ENCODE peak calls at places on chromosomes 1 and 21, in four cellular contexts. C, V, A and W are unnamed samples. For H3K79me1, the result is how much of the 10 kb centered on the place peaks cover.

GRCh38 chr1:196078691-196079090 is 529.5 kb downstream of the KCNT2 start:
- DNase-seq in C (no peak), V (peak), A (no peak), W (no peak)

GRCh38 chr1:107262472-107263286 is 121.8 kb downstream of the NTNG1 start:
- DNase-seq in C (no peak), V (no peak), A (no peak), W (no peak)

GRCh38 chr1:64598100-64598571 is 128.2 kb downstream of the CACHD1 start:
- DNase-seq in C (no peak), V (peak), A (no peak), W (peak)

GRCh38 chr1:41623736-41624135 is 139.3 kb upstream of the EDN2 start:
- DNase-seq in C (peak), V (no peak), A (no peak), W (no peak)

GRCh38 chr1:162357681-162358266 is 18.9 kb downstream of the SPATA46 start:
- DNase-seq in C (peak), V (peak), A (no peak), W (peak)

GRCh38 chr1:235635938-235636663 is 13.5 kb downstream of the GNG4 start:
- DNase-seq in C (no peak), V (no peak), A (no peak), W (no peak)

GRCh38 chr1:74733616-74734484 is 898 bp downstream of the TYW3 start:
- DNase-seq in C (no peak), V (peak), A (no peak), W (peak)

GRCh38 chr1:216221260-216221700 is 202.0 kb downstream of the USH2A start:
- DNase-seq in C (peak), V (peak), A (peak), W (peak)

GRCh38 chr21:38272215-38272614 is 15.4 kb downstream of the KCNJ15 start:
- DNase-seq in C (no peak), V (no peak), A (no peak), W (no peak)

GRCh38 chr1:33928256-33928655 is 64.4 kb downstream of the HMGB4 start:
- DNase-seq in C (no peak), V (peak), A (no peak), W (no peak)

GRCh38 chr1:227947678-227948492 is at the start of gene WNT9A:
- DNase-seq in C (no peak), V (peak), A (no peak), W (peak)

GRCh38 chr1:180911640-180912161 is 996 bp upstream of the KIAA1614 start:
- DNase-seq in C (peak), V (peak), A (no peak), W (peak)

GRCh38 chr1:17134724-17135123 is 15.5 kb upstream of the PADI2 start:
- DNase-seq in C (no peak), V (no peak), A (no peak), W (no peak)

GRCh38 chr21:42858957-42859890 is 20.1 kb downstream of the WDR4 start:
- DNase-seq in C (no peak), V (no peak), A (no peak), W (no peak)
- H3K79me1 ChIP-seq in C (under half), V (under half), A (under half), W (under half)

GRCh38 chr1:2255047-2255419 is 26.9 kb downstream of the SKI start:
- DNase-seq in C (no peak), V (no peak), A (no peak), W (no peak)
- H4K5ac ChIP-seq in C (peak), V (no peak), A (no peak), W (no peak)

GRCh38 chr1:31627930-31628421 is 10.5 kb downstream of the HCRTR1 start:
- DNase-seq in C (no peak), V (no peak), A (no peak), W (no peak)
- H3K79me1 ChIP-seq in C (under half), V (under half), A (under half), W (under half)

GRCh38 chr1:57889686-57890360 is 466.0 kb upstream of the DAB1 start:
- DNase-seq in C (no peak), V (no peak), A (no peak), W (no peak)
- H4K5ac ChIP-seq in C (no peak), V (no peak), A (no peak), W (no peak)

DNA sequence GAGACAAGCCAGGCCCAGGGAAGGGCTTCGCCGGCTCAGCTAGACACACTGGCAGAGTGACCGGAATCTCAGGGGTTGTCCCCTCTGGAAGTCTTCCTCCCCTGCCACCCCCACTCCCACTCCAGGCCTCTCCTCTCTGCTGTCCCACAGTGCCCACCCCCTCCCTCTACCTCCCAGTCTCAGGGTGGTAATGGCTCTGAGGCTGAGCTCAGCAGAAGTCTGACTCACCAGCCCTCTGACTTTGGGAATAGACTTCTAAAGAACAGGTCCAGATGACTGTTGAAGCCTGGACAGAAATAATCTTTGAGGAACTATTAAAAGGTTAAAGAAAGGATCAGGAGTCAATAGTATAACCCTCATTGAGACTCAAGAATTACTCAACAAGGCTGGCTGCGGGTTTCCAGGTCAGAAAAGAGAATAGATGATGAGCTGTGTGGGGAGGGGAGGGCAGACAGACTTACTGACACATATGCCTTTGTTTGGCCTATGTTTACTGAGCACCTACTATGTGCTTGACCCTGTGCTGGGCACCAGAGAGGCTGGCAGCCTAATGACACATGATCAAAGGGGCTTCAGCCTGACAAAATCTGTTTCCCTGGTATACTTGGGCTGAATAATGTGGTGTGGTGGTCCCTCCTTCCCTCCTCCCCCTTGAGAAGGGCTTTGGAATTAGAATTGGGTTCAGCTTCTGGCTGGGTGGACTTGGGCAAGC is 8.2 kb downstream of the HCRTR1 start:
- DNase-seq in C (no peak), V (peak), A (no peak), W (no peak)
- H3K79me1 ChIP-seq in C (under half), V (under half), A (under half), W (under half)

DNA sequence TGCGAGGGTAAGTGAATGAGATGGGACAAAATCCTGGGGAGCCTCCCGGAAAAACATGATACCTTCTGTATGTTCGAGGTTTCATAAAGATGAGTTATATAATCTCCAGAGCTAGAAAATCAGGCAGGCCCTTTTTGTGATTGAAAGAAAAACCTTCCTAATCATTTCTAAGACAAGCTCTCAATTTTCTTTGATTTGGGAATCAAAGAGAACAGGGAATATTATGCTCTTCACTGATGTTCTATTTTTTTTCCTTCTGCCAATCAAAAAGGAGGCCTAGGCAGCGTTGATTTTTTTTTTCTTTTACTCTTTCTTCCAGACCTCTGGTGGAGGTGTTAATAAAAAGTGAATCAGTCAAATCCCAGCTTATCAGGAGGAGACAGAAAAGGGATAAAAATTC is 34.5 kb downstream of the DIRAS3 start:
- DNase-seq in C (no peak), V (no peak), A (no peak), W (no peak)
- H4K5ac ChIP-seq in C (no peak), V (no peak), A (no peak), W (no peak)

GRCh38 chr1:1433804-1434130 is 1.7 kb upstream of the VWA1 start:
- DNase-seq in C (no peak), V (peak), A (no peak), W (peak)
- H3K79me1 ChIP-seq in C (under half), V (under half), A (under half), W (under half)

GRCh38 chr1:200037501-200037900 is 10.0 kb downstream of the NR5A2 start:
- DNase-seq in C (no peak), V (no peak), A (no peak), W (no peak)
- H4K5ac ChIP-seq in C (no peak), V (no peak), A (no peak), W (no peak)

GRCh38 chr1:94103608-94104007 is 17.3 kb downstream of the ABCA4 start:
- DNase-seq in C (no peak), V (no peak), A (no peak), W (no peak)
- H3K79me1 ChIP-seq in C (under half), V (under half), A (under half), W (under half)